ENCODE peak calls at places on chromosomes 16 and 17, in five cellular contexts. X is H1, G is GM12878, D is HepG2, U is SK-N-SH. V is an unnamed sample.

GRCh38 chr16:31477220-31478216 is 5.4 kb upstream of the SLC5A2 start:
- DNase-seq in U (no peak), X (peak; percentile 86), D (peak; percentile 93), G (no peak), V (no peak)

GRCh38 chr16:75301804-75302203 is 50.4 kb upstream of the BCAR1 start:
- DNase-seq in U (no peak), D (no peak), G (no peak), X (no peak), V (no peak)

GRCh38 chr16:11609474-11610120 is 22.9 kb upstream of the LITAF start:
- DNase-seq in X (no peak), U (no peak), D (no peak), G (no peak), V (no peak)

GRCh38 chr17:60077226-60077625 is 1.5 kb downstream of the HEATR6 start:
- DNase-seq in X (no peak), U (no peak), G (no peak), D (no peak), V (no peak)

GRCh38 chr17:81890447-81891302 is 711 bp downstream of the ALYREF start:
- DNase-seq in G (no peak), D (no peak), X (no peak), U (peak; percentile 76), V (no peak)

GRCh38 chr16:64452446-64452845 is 669.4 kb downstream of the CDH11 start:
- DNase-seq in G (no peak), U (no peak), D (no peak), X (no peak), V (no peak)

GRCh38 chr16:84198401-84198800 is 7.4 kb downstream of the ADAD2 start:
- DNase-seq in G (no peak), X (no peak), U (no peak), D (no peak), V (no peak)

GRCh38 chr17:3017936-3018335 is 45.5 kb downstream of the OR1D5 start:
- DNase-seq in X (no peak), G (no peak), U (no peak), D (no peak), V (no peak)

GRCh38 chr16:78576941-78577340 is 477.5 kb downstream of the WWOX start:
- DNase-seq in G (no peak), D (no peak), U (no peak), X (no peak), V (no peak)

GRCh38 chr16:397736-398332 is 835 bp downstream of the NME4 start:
- DNase-seq in X (peak; percentile 82), G (no peak), D (peak; percentile 74), U (peak; percentile 81), V (peak; percentile 28)

GRCh38 chr17:48544356-48545021 is 420 bp downstream of the HOXB2 start:
- DNase-seq in U (no peak), G (no peak), D (no peak), X (no peak), V (no peak)

GRCh38 chr16:8959921-8960787 is 3.6 kb downstream of the USP7 start:
- DNase-seq in G (no peak), X (no peak), D (peak; percentile 98), U (peak; percentile 52), V (no peak)
- TF ChIP-seq SIN3A in G (peak; percentile 34), X (peak; percentile 67), D (no peak), U (no peak), V (no peak)

GRCh38 chr16:56607675-56608042 is 725 bp upstream of the MT2A start:
- DNase-seq in D (no peak), U (no peak), X (no peak), G (no peak), V (no peak)

GRCh38 chr16:56604966-56605365 is 3.4 kb upstream of the MT2A start:
- DNase-seq in U (no peak), X (no peak), D (no peak), G (no peak), V (no peak)

GRCh38 chr16:56606688-56607618 is 1.4 kb upstream of the MT2A start:
- DNase-seq in D (peak; percentile 97), X (no peak), U (no peak), G (no peak), V (peak; percentile 75)

GRCh38 chr16:56605475-56605874 is 2.9 kb upstream of the MT2A start:
- DNase-seq in U (no peak), X (no peak), G (no peak), D (no peak), V (no peak)

DNA sequence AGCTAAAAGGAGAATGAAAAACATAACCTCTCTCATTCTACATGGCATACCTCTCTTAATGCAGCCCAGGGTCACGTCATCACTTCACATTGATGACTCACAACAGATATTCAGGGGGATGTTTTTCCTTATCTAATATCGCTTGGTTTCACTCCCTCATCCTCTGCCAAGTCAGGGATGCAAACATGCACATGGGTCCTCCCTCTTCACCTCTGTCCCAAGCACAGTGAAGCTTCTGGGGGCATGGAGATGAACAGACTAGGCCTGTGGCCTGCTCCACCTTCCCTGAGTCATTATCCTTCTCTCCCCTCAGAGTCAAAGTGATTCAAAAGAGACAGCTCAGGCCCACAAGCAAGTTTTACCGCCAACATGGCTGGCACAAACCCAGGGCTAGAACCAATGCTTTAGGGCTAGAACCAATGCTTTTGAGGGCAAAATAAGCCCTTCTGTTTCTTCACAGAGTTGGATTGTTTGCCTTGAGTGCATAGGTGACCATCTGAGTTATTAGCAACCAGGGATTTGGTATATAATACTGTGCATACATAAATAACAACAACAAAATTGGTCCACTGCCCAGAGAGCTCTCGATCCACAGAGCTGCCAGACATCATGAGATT is 2.2 kb upstream of the MT2A start:
- DNase-seq in X (no peak), G (no peak), U (no peak), D (no peak), V (peak; percentile 48)
- TF ChIP-seq SIN3A in X (no peak), G (no peak), U (peak; percentile 21), D (no peak), V (no peak)

GRCh38 chr17:74259667-74260524 is 14.1 kb upstream of the DNAI2 start:
- DNase-seq in U (peak; percentile 56), G (no peak), X (peak; percentile 56), D (no peak), V (no peak)
- TF ChIP-seq SIN3A in U (no peak), G (no peak), X (no peak), D (no peak), V (no peak)

DNA sequence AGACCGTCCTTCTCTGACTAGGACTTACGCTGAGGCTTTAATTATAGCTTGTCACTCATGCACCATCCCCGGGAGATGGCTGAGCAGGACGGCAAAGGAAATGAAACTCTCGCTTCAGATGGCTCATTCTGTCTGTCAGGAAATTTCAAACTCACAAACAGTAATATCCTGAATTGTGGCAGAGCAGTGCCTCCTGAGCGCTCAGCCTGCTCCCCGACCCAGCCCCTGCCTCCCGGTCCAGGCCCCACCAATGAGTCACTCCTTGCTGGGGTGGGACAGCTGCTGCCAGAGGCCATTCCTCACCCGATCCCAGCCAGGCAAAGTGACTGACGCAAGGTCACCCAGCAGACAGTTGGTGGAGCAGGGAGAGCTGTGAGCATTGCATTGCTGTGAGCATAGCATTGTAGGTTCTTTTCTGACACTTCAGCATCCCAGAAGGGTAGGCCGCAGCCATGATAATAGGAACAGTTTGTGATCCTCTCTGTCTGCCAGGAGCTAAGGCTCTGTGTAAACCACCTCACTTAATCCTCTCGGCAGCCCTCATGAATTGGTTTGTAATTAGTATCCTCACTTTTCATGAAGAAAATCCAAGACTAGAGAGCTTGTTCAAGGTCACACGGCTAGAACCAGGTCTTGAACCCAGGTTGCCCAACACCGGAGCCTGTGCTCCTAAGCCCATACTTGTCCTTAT is 20.9 kb downstream of the CCDC182 start:
- DNase-seq in U (no peak), G (peak; percentile 32), X (no peak), D (no peak), V (no peak)
- TF ChIP-seq SIN3A in U (no peak), G (no peak), X (no peak), D (no peak), V (no peak)

DNA sequence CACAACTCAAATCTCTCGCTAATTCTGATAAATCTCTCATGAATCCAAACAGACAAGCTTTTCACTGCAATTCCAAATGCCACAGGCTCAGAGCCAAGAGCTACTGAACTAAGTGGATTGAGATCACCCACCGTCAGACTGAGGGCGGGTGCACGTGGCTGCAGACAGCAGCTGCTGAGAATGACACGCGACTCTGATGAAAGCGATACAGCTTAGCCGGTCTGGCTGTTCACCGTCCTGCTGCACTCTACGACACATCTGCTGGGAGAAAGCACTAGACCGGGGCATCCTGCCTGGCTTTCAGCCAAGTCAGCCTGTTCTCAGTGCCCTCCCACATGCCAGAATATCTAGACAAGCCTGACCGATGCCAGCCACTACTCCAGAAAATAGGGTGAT is 42.6 kb downstream of the KLHDC4 start:
- DNase-seq in U (peak; percentile 99), D (no peak), G (peak; percentile 58), X (no peak), V (no peak)
- TF ChIP-seq SIN3A in U (peak; percentile 63), D (no peak), G (no peak), X (no peak), V (no peak)

GRCh38 chr17:17849863-17850373 is 13.1 kb upstream of the SREBF1 start:
- DNase-seq in D (peak; percentile 62), U (peak; percentile 58), X (no peak), G (peak; percentile 32), V (no peak)
- TF ChIP-seq SIN3A in D (no peak), U (no peak), X (no peak), G (no peak), V (no peak)

DNA sequence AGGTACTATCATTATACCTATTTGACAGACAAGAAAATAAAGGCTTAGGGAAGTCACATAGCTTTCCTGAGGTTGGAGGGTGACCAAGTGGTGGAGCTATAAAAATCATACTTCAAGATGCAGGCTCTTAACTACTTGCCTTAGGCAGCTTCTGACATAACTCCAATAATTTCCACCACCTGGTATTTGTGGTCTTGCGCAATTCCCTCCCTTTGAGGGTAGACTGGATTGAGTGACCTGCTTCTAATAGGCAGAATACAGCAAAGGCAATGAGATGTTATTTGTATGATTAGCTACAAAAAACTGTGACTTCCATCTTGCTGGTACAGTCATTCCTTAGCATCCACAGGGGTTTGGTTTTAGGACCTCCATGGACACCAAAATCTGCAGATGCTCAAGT is 385.5 kb downstream of the TMEM114 start:
- DNase-seq in D (no peak), U (no peak), X (no peak), G (no peak), V (no peak)
- TF ChIP-seq SIN3A in D (no peak), U (no peak), X (no peak), G (no peak), V (no peak)

GRCh38 chr17:19344311-19345066 is 18.0 kb downstream of the B9D1 start:
- DNase-seq in D (no peak), X (no peak), U (no peak), G (no peak), V (no peak)
- TF ChIP-seq SIN3A in D (no peak), X (no peak), U (no peak), G (no peak), V (no peak)

GRCh38 chr16:86772231-86772510 is 193.8 kb downstream of the FOXL1 start:
- DNase-seq in X (no peak), D (no peak), U (no peak), G (no peak), V (no peak)
- TF ChIP-seq SIN3A in X (no peak), D (no peak), U (no peak), G (no peak), V (no peak)

GRCh38 chr17:66786101-66786500 is 48.8 kb upstream of the CACNG5 start:
- DNase-seq in D (no peak), U (no peak), G (no peak), X (no peak), V (no peak)
- TF ChIP-seq SIN3A in D (no peak), U (no peak), G (no peak), X (no peak), V (no peak)

V was measured in HCT116.